ENCODE peak calls at places on chromosome X, in five cellular contexts. N is left kidney; C is naive thymus-derived CD8-positive, alpha-beta T cell; R is endothelial cell of umbilical vein; F is KG1. K is an unnamed sample.

GRCh38 chrX:47168495-47169073 is 23.6 kb downstream of the RBM10 start:
- DNase-seq in F (no peak), C (no peak), N (no peak), R (no peak), K (no peak)

GRCh38 chrX:39518451-39519212 is 579.1 kb downstream of the BCOR start:
- DNase-seq in F (no peak), C (no peak), N (no peak), R (no peak), K (no peak)

GRCh38 chrX:2656243-2656836 is 34.8 kb upstream of the CD99 start:
- DNase-seq in R (no peak), C (no peak), F (no peak), N (no peak), K (no peak)

GRCh38 chrX:10327651-10328050 is 170.9 kb downstream of the CLCN4 start:
- DNase-seq in C (no peak), F (no peak), R (no peak), N (no peak), K (no peak)

GRCh38 chrX:120790118-120790517 is 85.5 kb downstream of the CT47B1 start:
- DNase-seq in C (no peak), F (peak; percentile 26), R (peak; percentile 71), N (peak; percentile 73), K (no peak)

GRCh38 chrX:69062493-69062892 is 102.8 kb downstream of the PJA1 start:
- DNase-seq in F (no peak), N (no peak), C (no peak), R (no peak), K (no peak)

GRCh38 chrX:34578237-34578636 is 78.8 kb downstream of the TMEM47 start:
- DNase-seq in N (peak; percentile 43), F (no peak), R (peak; percentile 59), C (no peak), K (no peak)

GRCh38 chrX:103464774-103465117 is 54.5 kb downstream of the RAB40A start:
- DNase-seq in N (peak; percentile 87), R (peak; percentile 84), F (peak; percentile 9), C (peak; percentile 82), K (peak; percentile 1)

GRCh38 chrX:112832481-112833095 is 8.0 kb downstream of the AMOT start:
- DNase-seq in N (peak; percentile 32), F (no peak), R (no peak), C (no peak), K (no peak)

K was measured in GF-D8.